ENCODE peak calls at places on chromosomes 13 and 19, in ten cellular contexts. Q is brain microvascular endothelial cell, L is lower lobe of right lung, Z is cardiac muscle cell, U is kidney, P is IMR-90, B is heart left ventricle, Y is uterus, T is SK-N-SH, W is adrenal gland. D is an unnamed sample.

GRCh38 chr13:36778083-36778671 is 40.8 kb upstream of the RFXAP start:
- DNase-seq in Q (peak; percentile 72), L (no peak), Z (peak; percentile 70), U (no peak), P (peak; percentile 74), B (no peak), Y (no peak), T (no peak), W (no peak), D (no peak)

GRCh38 chr13:50069255-50069654 is 54.0 kb downstream of the KCNRG start:
- DNase-seq in Q (no peak), L (no peak), Z (peak; percentile 55), U (no peak), P (peak; percentile 52), B (no peak), Y (no peak), T (no peak), W (no peak), D (no peak)

GRCh38 chr19:40309666-40310065 is 24.5 kb upstream of the AKT2 start:
- DNase-seq in Q (no peak), L (no peak), Z (no peak), U (no peak), P (no peak), B (no peak), Y (no peak), T (no peak), W (no peak), D (no peak)

GRCh38 chr19:1882089-1882785 is 3.1 kb downstream of the ABHD17A start:
- DNase-seq in Q (no peak), L (no peak), Z (no peak), U (no peak), P (no peak), B (no peak), Y (no peak), T (no peak), W (no peak), D (no peak)

GRCh38 chr19:14363203-14364097 is 17.8 kb upstream of the ADGRE5 start:
- DNase-seq in Q (peak; percentile 76), L (peak; percentile 84), Z (peak; percentile 96), U (peak; percentile 94), P (peak; percentile 42), B (peak; percentile 91), Y (peak; percentile 97), T (peak; percentile 58), W (peak; percentile 54), D (peak; percentile 59)

GRCh38 chr19:13007292-13008045 is 12.2 kb downstream of the NFIX start:
- DNase-seq in Q (no peak), L (peak; percentile 89), Z (no peak), U (no peak), P (no peak), B (peak; percentile 69), Y (peak; percentile 77), T (peak; percentile 42), W (no peak), D (no peak)

GRCh38 chr13:62933809-62934208 is 1518.2 kb upstream of the PCDH20 start:
- DNase-seq in Q (no peak), L (no peak), Z (no peak), U (peak; percentile 24), P (no peak), B (no peak), Y (no peak), T (no peak), W (no peak), D (no peak)

GRCh38 chr13:72599148-72599743 is 128.2 kb downstream of the MZT1 start:
- DNase-seq in Q (no peak), L (no peak), Z (no peak), U (no peak), P (no peak), B (no peak), Y (no peak), T (no peak), W (no peak), D (no peak)

DNA sequence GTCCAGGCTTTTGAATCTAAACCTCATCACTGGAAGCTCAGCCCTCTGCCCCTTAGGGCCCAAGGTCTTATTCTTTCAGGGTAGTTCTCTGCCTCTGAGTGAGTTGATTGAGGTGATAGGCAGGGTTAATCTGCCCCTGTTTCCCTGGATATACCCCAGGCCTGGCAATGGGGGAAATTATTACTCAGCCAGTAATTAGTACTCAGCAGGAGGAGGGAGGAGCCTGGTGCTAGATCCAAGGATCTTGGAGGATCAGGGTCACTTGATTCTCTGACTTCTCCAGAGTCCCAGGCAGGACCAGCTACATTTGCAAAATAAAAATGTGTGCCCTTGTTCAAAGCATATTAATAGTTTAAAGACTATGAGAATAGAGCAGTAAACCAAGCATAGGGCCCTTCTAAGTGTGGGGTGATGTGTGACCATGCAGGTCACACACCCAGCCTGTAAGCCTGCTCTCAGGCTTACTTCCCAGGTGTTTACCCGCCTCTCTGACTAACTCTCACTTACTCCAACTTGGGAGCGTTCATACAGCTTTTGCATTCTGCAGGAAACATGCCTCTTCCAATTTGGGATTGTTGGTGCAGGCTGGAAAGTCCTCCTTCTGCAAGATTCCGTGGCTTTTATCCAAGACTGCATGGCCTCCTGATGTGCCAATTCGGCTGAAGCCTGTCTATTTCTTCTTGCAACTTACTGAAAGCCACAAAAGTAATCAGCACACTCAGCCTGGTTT is 7.9 kb upstream of the STK24 start:
- DNase-seq in Q (no peak), L (no peak), Z (no peak), U (no peak), P (no peak), B (no peak), Y (no peak), T (no peak), W (no peak), D (no peak)
- TF ChIP-seq CTCF in Q (no peak), L (no peak), Z (no peak), U (no peak), P (no peak), B (no peak), Y (no peak), T (no peak), W (no peak), D (no peak)

GRCh38 chr13:34857561-34857960 is 84.5 kb upstream of the NBEA start:
- DNase-seq in Q (no peak), L (no peak), Z (no peak), U (no peak), P (no peak), B (no peak), Y (no peak), T (no peak), W (no peak), D (no peak)

GRCh38 chr13:34864650-34865049 is 77.4 kb upstream of the NBEA start:
- DNase-seq in Q (no peak), L (no peak), Z (no peak), U (no peak), P (no peak), B (no peak), Y (peak; percentile 21), T (no peak), W (no peak), D (no peak)

GRCh38 chr13:34867590-34867989 is 74.5 kb upstream of the NBEA start:
- DNase-seq in Q (peak; percentile 40), L (no peak), Z (peak; percentile 31), U (no peak), P (peak; percentile 8), B (no peak), Y (no peak), T (no peak), W (no peak), D (no peak)

GRCh38 chr13:34863360-34864135 is 78.5 kb upstream of the NBEA start:
- DNase-seq in Q (peak; percentile 82), L (no peak), Z (peak; percentile 67), U (no peak), P (peak; percentile 75), B (no peak), Y (no peak), T (no peak), W (peak; percentile 18), D (peak; percentile 89)
- H3K27ac ChIP-seq in Q (no peak overlapping the region), L (no peak overlapping the region), Z (no peak overlapping the region), U (no peak overlapping the region), P (no peak overlapping the region), B (no peak overlapping the region), Y (no peak overlapping the region), T (no peak overlapping the region), W (no peak overlapping the region), D (no peak overlapping the region)

GRCh38 chr13:26599403-26599802 is 41.9 kb downstream of the WASF3 start:
- DNase-seq in Q (no peak), L (no peak), Z (no peak), U (no peak), P (no peak), B (no peak), Y (no peak), T (peak; percentile 30), W (no peak), D (no peak)

GRCh38 chr13:26599885-26600284 is 42.4 kb downstream of the WASF3 start:
- DNase-seq in Q (no peak), L (no peak), Z (no peak), U (no peak), P (no peak), B (no peak), Y (no peak), T (no peak), W (no peak), D (no peak)

GRCh38 chr13:26602783-26603182 is 45.3 kb downstream of the WASF3 start:
- DNase-seq in Q (no peak), L (no peak), Z (no peak), U (no peak), P (no peak), B (no peak), Y (no peak), T (no peak), W (no peak), D (no peak)

GRCh38 chr13:26600345-26600761 is 42.9 kb downstream of the WASF3 start:
- DNase-seq in Q (no peak), L (no peak), Z (peak; percentile 10), U (no peak), P (peak; percentile 45), B (no peak), Y (peak; percentile 46), T (no peak), W (no peak), D (no peak)

GRCh38 chr13:26601669-26602068 is 44.2 kb downstream of the WASF3 start:
- DNase-seq in Q (peak; percentile 43), L (no peak), Z (peak; percentile 40), U (no peak), P (peak; percentile 59), B (no peak), Y (no peak), T (peak; percentile 53), W (no peak), D (no peak)
- TF ChIP-seq CTCF in Q (no peak), L (no peak), Z (no peak), U (no peak), P (peak; percentile 15), B (no peak), Y (no peak), T (peak; percentile 29), W (peak; percentile 11), D (no peak)

GRCh38 chr19:49663224-49663623 is 2.4 kb downstream of the IRF3 start:
- DNase-seq in Q (no peak), L (no peak), Z (no peak), U (no peak), P (no peak), B (peak; percentile 24), Y (no peak), T (no peak), W (no peak), D (no peak)

GRCh38 chr19:49667473-49667872 is 1.7 kb downstream of the BCL2L12 start:
- DNase-seq in Q (no peak), L (no peak), Z (no peak), U (no peak), P (no peak), B (no peak), Y (no peak), T (no peak), W (no peak), D (no peak)

GRCh38 chr19:49664171-49665070 is 1.2 kb downstream of the IRF3 start:
- DNase-seq in Q (peak; percentile 74), L (peak; percentile 93), Z (peak; percentile 80), U (peak; percentile 97), P (peak; percentile 67), B (peak; percentile 87), Y (peak; percentile 89), T (peak; percentile 95), W (peak; percentile 89), D (peak; percentile 95)

GRCh38 chr19:49665301-49666119 is at the start of the genes BCL2L12 and IRF3:
- DNase-seq in Q (peak; percentile 95), L (peak; percentile 98), Z (peak; percentile 97), U (peak; percentile 99), P (peak; percentile 93), B (peak; percentile 98), Y (peak; percentile 98), T (peak; percentile 95), W (peak; percentile 98), D (peak; percentile 97)

DNA sequence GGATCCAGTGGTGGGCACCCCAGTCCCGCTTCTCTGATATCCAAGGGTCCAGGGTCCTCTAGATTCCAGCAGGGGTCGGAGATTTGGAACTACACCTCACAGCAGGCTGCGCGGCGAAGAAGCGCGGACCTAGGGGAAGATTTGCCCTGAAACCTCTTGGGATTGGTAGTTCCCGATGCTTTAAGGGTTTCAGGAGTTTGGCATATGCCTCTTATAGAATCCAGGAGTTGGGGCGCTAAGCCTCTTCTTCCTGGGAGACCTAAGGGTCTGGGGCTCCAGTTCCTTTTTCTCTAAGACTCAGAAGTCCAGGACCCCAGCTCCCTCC is 349 bp downstream of the BCL2L12 start:
- DNase-seq in Q (no peak), L (no peak), Z (no peak), U (no peak), P (no peak), B (no peak), Y (no peak), T (no peak), W (no peak), D (peak; percentile 50)
- H3K27ac ChIP-seq in Q (peak overlapping the region; percentile 26), L (peak overlapping the region; percentile 89), Z (peak overlapping the region; percentile 85), U (peak overlapping the region; percentile 88), P (peak overlapping the region; percentile 51), B (peak overlapping the region; percentile 95), Y (peak overlapping the region; percentile 87), T (no peak overlapping the region), W (peak overlapping the region; percentile 34), D (peak overlapping the region; percentile 97)